ENCODE peak calls at places on chromosomes 13 and 19, in seven cellular contexts. One of them, this sample, is unnamed.

GRCh38 chr19:14000691-14001365 is 5.3 kb downstream of the RFX1 start:
- DNase-seq in WTC11: no peak
- DNase-seq in progenitor cell of endocrine pancreas: no peak
- DNase-seq in ELR: no peak
- DNase-seq in frontal cortex: no peak
- DNase-seq in HTR-8/SVneo: no peak
- DNase-seq in HFF-Myc: no peak
- DNase-seq in this sample: no peak

GRCh38 chr13:87859261-87859660 is 188.1 kb downstream of the SLITRK5 start:
- DNase-seq in progenitor cell of endocrine pancreas: no peak
- DNase-seq in frontal cortex: no peak
- DNase-seq in HFF-Myc: no peak
- DNase-seq in WTC11: no peak
- DNase-seq in ELR: no peak
- DNase-seq in HTR-8/SVneo: no peak
- DNase-seq in this sample: no peak

GRCh38 chr13:58992478-58993042 is 1171.2 kb downstream of the DIAPH3 start:
- DNase-seq in HFF-Myc: no peak
- DNase-seq in frontal cortex: no peak
- DNase-seq in HTR-8/SVneo: no peak
- DNase-seq in progenitor cell of endocrine pancreas: no peak
- DNase-seq in WTC11: no peak
- DNase-seq in ELR: no peak
- DNase-seq in this sample: no peak

GRCh38 chr19:46456930-46457329 is 14.4 kb downstream of the PNMA8A start:
- DNase-seq in ELR: no peak
- DNase-seq in frontal cortex: no peak
- DNase-seq in HFF-Myc: no peak
- DNase-seq in HTR-8/SVneo: no peak
- DNase-seq in progenitor cell of endocrine pancreas: no peak
- DNase-seq in WTC11: no peak
- DNase-seq in this sample: no peak

GRCh38 chr13:99527346-99527745 is 26.1 kb downstream of the TM9SF2 start:
- DNase-seq in WTC11: no peak
- DNase-seq in HFF-Myc: no peak
- DNase-seq in progenitor cell of endocrine pancreas: no peak
- DNase-seq in ELR: no peak
- DNase-seq in HTR-8/SVneo: no peak
- DNase-seq in frontal cortex: no peak
- DNase-seq in this sample: no peak

GRCh38 chr13:75135325-75135825 is 346.6 kb downstream of the TBC1D4 start:
- DNase-seq in frontal cortex: no peak
- DNase-seq in HFF-Myc: peak; percentile 69
- DNase-seq in progenitor cell of endocrine pancreas: no peak
- DNase-seq in WTC11: no peak
- DNase-seq in ELR: peak; percentile 99
- DNase-seq in HTR-8/SVneo: peak; percentile 4
- DNase-seq in this sample: no peak

GRCh38 chr13:43230989-43231388 is 207.6 kb downstream of the DNAJC15 start:
- DNase-seq in progenitor cell of endocrine pancreas: no peak
- DNase-seq in HFF-Myc: no peak
- DNase-seq in HTR-8/SVneo: no peak
- DNase-seq in WTC11: no peak
- DNase-seq in ELR: no peak
- DNase-seq in frontal cortex: no peak
- DNase-seq in this sample: no peak

GRCh38 chr19:1251233-1251502 is 2.8 kb downstream of the MIDN start:
- DNase-seq in ELR: peak; percentile 83
- DNase-seq in HTR-8/SVneo: no peak
- DNase-seq in WTC11: no peak
- DNase-seq in progenitor cell of endocrine pancreas: no peak
- DNase-seq in frontal cortex: no peak
- DNase-seq in HFF-Myc: no peak
- DNase-seq in this sample: no peak

GRCh38 chr13:107480130-107480529 is 735.2 kb downstream of the LIG4 start:
- DNase-seq in WTC11: no peak
- DNase-seq in progenitor cell of endocrine pancreas: no peak
- DNase-seq in HFF-Myc: no peak
- DNase-seq in HTR-8/SVneo: no peak
- DNase-seq in frontal cortex: no peak
- DNase-seq in ELR: peak; percentile 4
- DNase-seq in this sample: no peak

GRCh38 chr13:109869312-109870237 is 83.2 kb upstream of the IRS2 start:
- DNase-seq in frontal cortex: no peak
- DNase-seq in WTC11: peak; percentile 42
- DNase-seq in progenitor cell of endocrine pancreas: no peak
- DNase-seq in HFF-Myc: peak; percentile 52
- DNase-seq in ELR: peak; percentile 69
- DNase-seq in HTR-8/SVneo: no peak
- DNase-seq in this sample: peak; percentile 93

GRCh38 chr19:48552406-48553322 is 692 bp downstream of the SULT2B1 start:
- DNase-seq in ELR: peak; percentile 58
- DNase-seq in progenitor cell of endocrine pancreas: no peak
- DNase-seq in HTR-8/SVneo: no peak
- DNase-seq in WTC11: no peak
- DNase-seq in frontal cortex: no peak
- DNase-seq in HFF-Myc: no peak
- DNase-seq in this sample: no peak

GRCh38 chr19:47813304-47813994 is 8.3 kb upstream of the CRX start:
- DNase-seq in HTR-8/SVneo: peak; percentile 88
- DNase-seq in HFF-Myc: peak; percentile 12
- DNase-seq in progenitor cell of endocrine pancreas: peak; percentile 83
- DNase-seq in frontal cortex: no peak
- DNase-seq in WTC11: peak; percentile 98
- DNase-seq in ELR: peak; percentile 69
- DNase-seq in this sample: peak; percentile 80

GRCh38 chr13:44806841-44807240 is 182.4 kb downstream of the NUFIP1 start:
- DNase-seq in progenitor cell of endocrine pancreas: no peak
- DNase-seq in WTC11: no peak
- DNase-seq in HTR-8/SVneo: no peak
- DNase-seq in frontal cortex: peak; percentile 9
- DNase-seq in ELR: no peak
- DNase-seq in HFF-Myc: no peak
- DNase-seq in this sample: no peak

GRCh38 chr13:110005563-110005962 is 219.2 kb upstream of the IRS2 start:
- DNase-seq in ELR: no peak
- DNase-seq in frontal cortex: no peak
- DNase-seq in HFF-Myc: no peak
- DNase-seq in WTC11: no peak
- DNase-seq in HTR-8/SVneo: no peak
- DNase-seq in progenitor cell of endocrine pancreas: no peak
- DNase-seq in this sample: no peak

GRCh38 chr13:70255406-70255991 is 147.2 kb upstream of the KLHL1 start:
- DNase-seq in frontal cortex: no peak
- DNase-seq in HFF-Myc: no peak
- DNase-seq in WTC11: no peak
- DNase-seq in ELR: no peak
- DNase-seq in HTR-8/SVneo: no peak
- DNase-seq in progenitor cell of endocrine pancreas: no peak
- DNase-seq in this sample: no peak

GRCh38 chr13:20127563-20128458 is 33.0 kb downstream of the GJA3 start:
- DNase-seq in HTR-8/SVneo: no peak
- DNase-seq in WTC11: peak; percentile 64
- DNase-seq in HFF-Myc: no peak
- DNase-seq in frontal cortex: peak; percentile 72
- DNase-seq in ELR: peak; percentile 67
- DNase-seq in progenitor cell of endocrine pancreas: peak; percentile 57
- DNase-seq in this sample: peak; percentile 73

GRCh38 chr13:48400820-48401219 is 12.1 kb downstream of the LPAR6 start:
- DNase-seq in HFF-Myc: peak; percentile 32
- DNase-seq in ELR: peak; percentile 81
- DNase-seq in HTR-8/SVneo: peak; percentile 10
- DNase-seq in frontal cortex: no peak
- DNase-seq in progenitor cell of endocrine pancreas: no peak
- DNase-seq in WTC11: no peak
- DNase-seq in this sample: no peak

GRCh38 chr19:40129425-40129824 is 38.7 kb upstream of the ZNF780A start:
- DNase-seq in HFF-Myc: no peak
- DNase-seq in ELR: no peak
- DNase-seq in WTC11: no peak
- DNase-seq in HTR-8/SVneo: no peak
- DNase-seq in frontal cortex: no peak
- DNase-seq in progenitor cell of endocrine pancreas: no peak
- DNase-seq in this sample: no peak

GRCh38 chr19:15696654-15697194 is 23.8 kb downstream of the CYP4F12 start:
- DNase-seq in HTR-8/SVneo: no peak
- DNase-seq in ELR: no peak
- DNase-seq in progenitor cell of endocrine pancreas: no peak
- DNase-seq in HFF-Myc: no peak
- DNase-seq in frontal cortex: no peak
- DNase-seq in WTC11: no peak
- DNase-seq in this sample: no peak